ENCODE peak calls at places on chromosomes 6 and 20, in seven cellular contexts. K is mesenchymal stem cell, G is IMR-90, T is mesendoderm, E is H9, W is H1, R is trophoblast cell. O is an unnamed sample.
A peak's percentile ranks its signal among the peaks of the same experiment; 100 is the strongest.

GRCh38 chr6:31769684-31770371 is 7.3 kb downstream of the VWA7 start:
- DNase-seq in K (peak; percentile 68), G (peak; percentile 31), T (peak; percentile 88), E (peak; percentile 85), W (peak; percentile 96), R (peak; percentile 82), O (no peak)

GRCh38 chr6:168377481-168377850 is 57.9 kb upstream of the DACT2 start:
- DNase-seq in K (no peak), G (no peak), T (no peak), E (no peak), W (no peak), R (no peak), O (no peak)

GRCh38 chr20:8431538-8432434 is 299.7 kb downstream of the PLCB1 start:
- DNase-seq in K (no peak), G (no peak), T (peak; percentile 31), E (peak; percentile 38), W (no peak), R (no peak), O (no peak)

GRCh38 chr6:23535071-23535470 is 590.9 kb upstream of the NRSN1 start:
- DNase-seq in K (no peak), G (no peak), T (no peak), E (no peak), W (no peak), R (no peak), O (no peak)

GRCh38 chr6:30131947-30132497 is 3.9 kb upstream of the TRIM40 start:
- DNase-seq in K (no peak), G (no peak), T (no peak), E (no peak), W (no peak), R (no peak), O (no peak)

GRCh38 chr6:20572940-20573339 is 38.7 kb downstream of the CDKAL1 start:
- DNase-seq in K (peak; percentile 68), G (peak; percentile 63), T (peak; percentile 21), E (no peak), W (no peak), R (no peak), O (no peak)

GRCh38 chr20:10565922-10566897 is 107.6 kb downstream of the JAG1 start:
- DNase-seq in K (no peak), G (peak; percentile 46), T (no peak), E (no peak), W (no peak), R (no peak), O (no peak)

GRCh38 chr20:61895016-61895415 is 170.7 kb downstream of the TAF4 start:
- DNase-seq in K (no peak), G (no peak), T (no peak), E (no peak), W (no peak), R (peak; percentile 41), O (no peak)

GRCh38 chr6:99219788-99220187 is 129.7 kb downstream of the FAXC start:
- DNase-seq in K (no peak), G (no peak), T (peak; percentile 71), E (peak; percentile 93), W (peak; percentile 73), R (peak; percentile 12), O (no peak)

GRCh38 chr20:48224531-48224930 is 439.2 kb upstream of the SULF2 start:
- DNase-seq in K (no peak), G (no peak), T (no peak), E (no peak), W (no peak), R (no peak), O (no peak)

GRCh38 chr20:35307666-35308653 is 15.7 kb upstream of the FAM83C start:
- DNase-seq in K (peak; percentile 65), G (peak; percentile 83), T (no peak), E (no peak), W (no peak), R (no peak), O (no peak)

GRCh38 chr20:59078231-59078630 is 35.6 kb upstream of the PRELID3B start:
- DNase-seq in K (no peak), G (no peak), T (no peak), E (no peak), W (no peak), R (peak; percentile 61), O (no peak)

GRCh38 chr6:145028144-145028818 is 707.0 kb downstream of the EPM2A start:
- DNase-seq in K (peak; percentile 50), G (peak; percentile 33), T (peak; percentile 77), E (no peak), W (no peak), R (peak; percentile 26), O (no peak)

GRCh38 chr20:49052334-49052733 is 6.2 kb downstream of the CSE1L start:
- DNase-seq in K (no peak), G (peak; percentile 27), T (peak; percentile 56), E (no peak), W (no peak), R (no peak), O (no peak)

GRCh38 chr6:43797919-43798318 is 27.9 kb downstream of the VEGFA start:
- DNase-seq in K (no peak), G (no peak), T (no peak), E (no peak), W (no peak), R (no peak), O (no peak)

GRCh38 chr6:51398793-51399192 is 580.1 kb downstream of the TFAP2B start:
- DNase-seq in K (no peak), G (no peak), T (no peak), E (no peak), W (no peak), R (no peak), O (no peak)

GRCh38 chr20:47454298-47455132 is 47.2 kb upstream of the NCOA3 start:
- DNase-seq in K (no peak), G (no peak), T (peak; percentile 53), E (no peak), W (no peak), R (peak; percentile 41), O (no peak)

GRCh38 chr6:44704240-44705150 is 317.0 kb downstream of the CDC5L start:
- DNase-seq in K (no peak), G (no peak), T (no peak), E (no peak), W (no peak), R (no peak), O (no peak)

GRCh38 chr6:88855521-88856152 is 107.8 kb downstream of the RNGTT start:
- DNase-seq in K (no peak), G (peak; percentile 31), T (no peak), E (no peak), W (no peak), R (no peak), O (no peak)

GRCh38 chr6:161354241-161354840 is 80.5 kb upstream of the AGPAT4 start:
- DNase-seq in K (no peak), G (no peak), T (no peak), E (no peak), W (no peak), R (no peak), O (no peak)

GRCh38 chr6:161354956-161355355 is 81.1 kb upstream of the AGPAT4 start:
- DNase-seq in K (no peak), G (no peak), T (no peak), E (no peak), W (no peak), R (no peak), O (no peak)

GRCh38 chr6:161356167-161356844 is 82.4 kb upstream of the AGPAT4 start:
- DNase-seq in K (no peak), G (no peak), T (no peak), E (no peak), W (peak; percentile 27), R (no peak), O (no peak)

GRCh38 chr6:161353208-161353613 is 79.3 kb upstream of the AGPAT4 start:
- DNase-seq in K (peak; percentile 6), G (no peak), T (peak; percentile 97), E (peak; percentile 89), W (peak; percentile 78), R (peak; percentile 92), O (no peak)

DNA sequence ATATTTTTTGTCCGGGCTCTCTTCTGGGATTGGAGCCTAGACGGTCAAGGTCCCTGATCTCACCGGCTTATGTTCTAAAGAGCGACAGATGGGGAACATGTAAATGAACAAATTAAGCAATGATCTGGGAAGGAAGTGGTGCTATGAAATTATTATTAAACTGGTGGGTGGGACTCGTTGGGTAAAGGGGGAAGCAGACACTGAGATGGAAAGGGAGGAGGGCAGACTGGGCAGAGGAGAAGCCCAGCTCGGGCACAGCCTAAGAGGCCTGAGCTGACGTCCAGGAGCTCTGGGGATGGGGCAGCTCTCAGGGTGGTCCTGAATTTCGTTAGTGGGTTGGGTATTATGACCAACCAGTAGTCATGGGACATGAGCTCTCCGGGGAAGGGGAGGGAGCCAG is 81.9 kb upstream of the AGPAT4 start:
- DNase-seq in K (no peak), G (no peak), T (no peak), E (no peak), W (no peak), R (no peak), O (no peak)
- H3K23ac ChIP-seq in K (no peak overlapping the region), G (no peak overlapping the region), T (no peak overlapping the region), E (no peak overlapping the region), W (no peak overlapping the region), R (no peak overlapping the region), O (no peak overlapping the region)

DNA sequence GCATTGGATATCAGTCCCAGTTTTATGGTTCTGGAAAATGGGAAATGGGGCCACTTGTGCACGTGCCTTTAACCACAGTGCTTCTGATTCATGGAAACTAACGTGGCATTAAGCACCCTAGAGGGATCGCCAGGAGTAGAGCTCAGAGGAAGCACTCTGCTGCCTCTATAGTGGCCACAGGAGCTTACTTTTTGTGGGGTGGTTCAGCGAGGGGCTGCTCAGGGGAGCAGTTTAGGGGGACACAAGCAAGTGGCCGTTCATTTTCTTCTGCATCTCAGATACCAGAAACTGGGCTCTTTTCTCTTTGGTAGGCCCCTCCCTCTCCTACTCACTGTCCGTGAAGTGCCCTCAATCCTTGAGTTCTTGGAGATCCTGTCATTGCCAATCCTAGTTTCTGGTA is 28.5 kb downstream of the AGPAT4 start:
- DNase-seq in K (no peak), G (no peak), T (no peak), E (no peak), W (no peak), R (no peak), O (no peak)
- H3K4ac ChIP-seq in K (no peak overlapping the region), G (no peak overlapping the region), T (no peak overlapping the region), E (no peak overlapping the region), W (no peak overlapping the region), R (no peak overlapping the region), O (no peak overlapping the region)

DNA sequence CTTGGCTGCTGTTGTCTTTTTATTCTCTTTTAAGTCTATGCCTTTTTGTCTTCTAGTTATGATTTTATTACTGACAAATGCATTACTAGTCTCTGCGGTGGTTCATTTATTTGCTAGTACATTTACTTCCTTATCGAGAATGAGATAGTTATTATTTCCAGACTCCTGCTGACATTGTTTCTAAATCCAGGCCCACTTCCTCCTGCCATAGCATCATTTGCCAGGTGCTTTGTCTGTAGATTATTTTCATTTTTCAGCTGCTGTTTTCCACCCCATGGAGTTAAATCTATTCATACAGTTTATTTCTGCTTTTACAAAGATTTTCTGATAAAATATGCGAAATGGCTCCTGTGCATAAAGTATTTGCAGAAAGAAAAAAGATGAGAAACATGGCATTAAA is 459.7 kb downstream of the MMUT start:
- DNase-seq in K (no peak), G (no peak), T (no peak), E (no peak), W (no peak), R (no peak), O (no peak)
- H3K23ac ChIP-seq in K (no peak overlapping the region), G (no peak overlapping the region), T (no peak overlapping the region), E (no peak overlapping the region), W (no peak overlapping the region), R (no peak overlapping the region), O (no peak overlapping the region)

DNA sequence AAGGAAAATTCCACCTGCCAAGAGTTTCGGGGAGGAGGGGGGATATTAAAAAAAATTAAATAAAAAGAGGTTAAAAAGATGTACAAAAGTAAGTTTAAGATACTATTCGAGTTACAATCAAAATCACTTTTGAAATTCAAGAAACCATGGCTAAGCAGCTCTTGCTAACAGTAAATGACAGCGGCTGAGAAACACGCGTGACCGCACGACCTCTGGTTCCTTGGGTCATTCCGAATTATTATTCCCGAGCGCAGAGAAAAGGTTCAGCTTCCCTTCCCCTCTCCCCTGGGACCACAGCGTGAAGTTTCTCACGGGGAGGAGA is 566 bp downstream of the TMEM242 start:
- DNase-seq in K (no peak), G (no peak), T (no peak), E (no peak), W (no peak), R (no peak), O (no peak)
- H3K4ac ChIP-seq in K (no peak overlapping the region), G (peak overlapping the region; percentile 54), T (no peak overlapping the region), E (no peak overlapping the region), W (no peak overlapping the region), R (peak overlapping the region; percentile 29), O (no peak overlapping the region)